ENCODE peak calls at places on chromosome 22, in six cellular contexts. Q is lung, K is cardiac muscle cell, V is fibroblast of lung, T is astrocyte of the spinal cord, N is A549. F is an unnamed sample.

GRCh38 chr22:17910561-17911311 is 113.6 kb downstream of the MICAL3 start:
- DNase-seq in Q (no peak), K (peak), V (peak), T (peak), N (peak), F (peak)

GRCh38 chr22:23164091-23164490 is 16.2 kb upstream of the BCR start:
- DNase-seq in Q (no peak), K (no peak), V (no peak), T (no peak), N (no peak), F (no peak)

GRCh38 chr22:38031491-38031890 is 25.7 kb upstream of the PICK1 start:
- DNase-seq in Q (no peak), K (no peak), V (no peak), T (no peak), N (no peak), F (no peak)

GRCh38 chr22:33883561-33883960 is 36.7 kb downstream of the LARGE1 start:
- DNase-seq in Q (no peak), K (no peak), V (no peak), T (no peak), N (no peak), F (no peak)

GRCh38 chr22:44338906-44339305 is 26.2 kb upstream of the SHISAL1 start:
- DNase-seq in Q (no peak), K (no peak), V (no peak), T (no peak), N (no peak), F (no peak)

GRCh38 chr22:42418811-42419243 is 13.4 kb downstream of the NFAM1 start:
- DNase-seq in Q (no peak), K (no peak), V (no peak), T (no peak), N (no peak), F (no peak)

GRCh38 chr22:22684605-22685561 is 40.5 kb downstream of the GGTLC2 start:
- DNase-seq in Q (no peak), K (no peak), V (peak), T (peak), N (peak), F (peak)

GRCh38 chr22:44444341-44445306 is 53.4 kb downstream of the RTL6 start:
- DNase-seq in Q (no peak), K (no peak), V (no peak), T (no peak), N (no peak), F (no peak)

GRCh38 chr22:27820896-27821866 is 19.6 kb upstream of the MN1 start:
- DNase-seq in Q (no peak), K (no peak), V (no peak), T (peak), N (no peak), F (peak)

GRCh38 chr22:43230571-43230970 is 43.6 kb upstream of the TTLL12 start:
- DNase-seq in Q (no peak), K (no peak), V (no peak), T (no peak), N (no peak), F (peak)

GRCh38 chr22:43289976-43290663 is 53.1 kb downstream of the SCUBE1 start:
- DNase-seq in Q (peak), K (no peak), V (peak), T (peak), N (no peak), F (no peak)

GRCh38 chr22:37193629-37194191 is 5.7 kb upstream of the C1QTNF6 start:
- DNase-seq in Q (no peak), K (no peak), V (no peak), T (no peak), N (peak), F (no peak)

GRCh38 chr22:43851979-43852307 is 10.4 kb downstream of the SULT4A1 start:
- DNase-seq in Q (no peak), K (no peak), V (no peak), T (no peak), N (no peak), F (no peak)

GRCh38 chr22:42648017-42648367 is 1.2 kb downstream of the CYB5R3 start:
- DNase-seq in Q (no peak), K (no peak), V (no peak), T (no peak), N (no peak), F (no peak)

GRCh38 chr22:20628081-20628939 is 120.9 kb downstream of the MED15 start:
- DNase-seq in Q (no peak), K (no peak), V (no peak), T (no peak), N (no peak), F (no peak)

GRCh38 chr22:39215430-39216142 is 29.2 kb downstream of the PDGFB start:
- DNase-seq in Q (no peak), K (no peak), V (no peak), T (no peak), N (peak), F (no peak)

GRCh38 chr22:39216143-39216490 is 28.7 kb downstream of the PDGFB start:
- DNase-seq in Q (no peak), K (no peak), V (no peak), T (no peak), N (no peak), F (no peak)

GRCh38 chr22:39215070-39215396 is 29.7 kb downstream of the PDGFB start:
- DNase-seq in Q (no peak), K (no peak), V (no peak), T (no peak), N (no peak), F (no peak)

GRCh38 chr22:39214006-39214382 is 30.8 kb downstream of the PDGFB start:
- DNase-seq in Q (no peak), K (no peak), V (no peak), T (no peak), N (no peak), F (no peak)

GRCh38 chr22:39214383-39215069 is 30.3 kb downstream of the PDGFB start:
- DNase-seq in Q (no peak), K (no peak), V (no peak), T (peak), N (peak), F (peak)
- H3K4me3 ChIP-seq in Q (no peak), K (no peak), V (no peak), T (no peak), N (no peak), F (no peak)

DNA sequence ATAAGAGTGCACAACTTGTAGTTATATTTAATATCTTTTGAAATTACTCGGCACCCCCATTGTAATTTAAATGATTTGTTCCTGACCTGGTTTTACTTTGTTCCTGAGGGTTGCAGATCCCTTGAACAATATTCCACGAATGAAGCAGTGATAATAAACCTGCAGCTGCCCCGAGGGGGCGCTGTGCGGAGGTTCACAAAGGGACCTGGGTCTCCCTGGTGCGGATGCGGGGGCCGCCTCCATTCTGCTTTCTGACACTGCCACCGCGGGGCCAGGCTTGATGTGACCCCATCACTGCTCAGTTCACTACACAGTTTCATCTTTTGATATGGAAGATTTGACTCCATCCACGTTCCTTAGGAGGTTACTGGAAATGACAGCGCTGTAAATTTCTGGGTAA is 62.9 kb upstream of the PRODH start:
- DNase-seq in Q (no peak), K (peak), V (no peak), T (no peak), N (no peak), F (no peak)
- TF ChIP-seq CTCF in Q (no peak), K (peak), V (no peak), T (peak), N (no peak), F (peak)

GRCh38 chr22:50293441-50294318 is 13.8 kb downstream of the PLXNB2 start:
- DNase-seq in Q (peak), K (peak), V (peak), T (peak), N (peak), F (peak)

GRCh38 chr22:50289151-50289941 is 18.1 kb downstream of the PLXNB2 start:
- DNase-seq in Q (no peak), K (no peak), V (no peak), T (no peak), N (no peak), F (no peak)

GRCh38 chr22:50294319-50294656 is 13.2 kb downstream of the PLXNB2 start:
- DNase-seq in Q (no peak), K (no peak), V (no peak), T (no peak), N (no peak), F (no peak)

GRCh38 chr22:50289942-50290630 is 17.4 kb downstream of the PLXNB2 start:
- DNase-seq in Q (no peak), K (no peak), V (no peak), T (no peak), N (no peak), F (no peak)

DNA sequence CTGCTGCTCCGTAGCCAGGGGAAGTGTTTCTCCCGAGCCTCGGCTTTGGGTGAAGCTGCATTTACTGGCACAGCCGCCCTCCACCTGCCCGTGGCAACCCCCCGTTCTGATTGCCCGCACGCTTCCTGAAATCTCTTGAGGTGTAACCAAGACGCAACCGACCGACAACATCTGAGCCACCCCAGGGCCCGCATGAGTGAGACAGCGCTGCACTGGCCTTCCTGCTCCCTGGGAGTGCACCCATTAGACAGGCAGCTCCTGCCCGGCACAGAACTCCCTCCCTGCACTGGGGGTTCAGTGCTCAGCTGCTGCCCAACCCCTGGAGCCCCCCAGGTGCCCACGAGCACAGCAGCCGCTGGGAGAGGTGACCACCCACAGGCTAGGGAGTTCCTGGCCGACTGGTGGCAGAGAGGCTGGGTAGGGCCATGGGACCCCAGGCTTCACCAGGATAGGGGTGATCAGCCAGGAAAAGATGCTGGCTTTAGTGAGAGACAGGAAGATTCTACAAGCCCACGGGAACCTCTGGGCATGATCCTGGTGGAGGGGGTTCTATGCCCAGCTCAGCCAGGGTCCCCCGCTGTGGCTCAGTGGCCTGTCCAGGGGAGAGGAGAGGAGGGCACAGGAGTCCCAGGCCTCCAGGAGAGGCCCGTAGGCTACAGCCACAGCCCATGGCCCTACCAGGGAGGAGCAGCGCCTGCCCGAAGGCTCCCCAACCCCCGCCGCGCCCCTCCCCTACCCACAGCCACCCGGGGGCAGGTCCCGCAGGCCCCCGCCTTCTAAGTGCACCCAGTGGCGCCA is 14.6 kb downstream of the PLXNB2 start:
- DNase-seq in Q (no peak), K (no peak), V (no peak), T (no peak), N (no peak), F (no peak)
- H3K4me3 ChIP-seq in Q (no peak), K (no peak), V (no peak), T (peak), N (peak), F (peak)

DNA sequence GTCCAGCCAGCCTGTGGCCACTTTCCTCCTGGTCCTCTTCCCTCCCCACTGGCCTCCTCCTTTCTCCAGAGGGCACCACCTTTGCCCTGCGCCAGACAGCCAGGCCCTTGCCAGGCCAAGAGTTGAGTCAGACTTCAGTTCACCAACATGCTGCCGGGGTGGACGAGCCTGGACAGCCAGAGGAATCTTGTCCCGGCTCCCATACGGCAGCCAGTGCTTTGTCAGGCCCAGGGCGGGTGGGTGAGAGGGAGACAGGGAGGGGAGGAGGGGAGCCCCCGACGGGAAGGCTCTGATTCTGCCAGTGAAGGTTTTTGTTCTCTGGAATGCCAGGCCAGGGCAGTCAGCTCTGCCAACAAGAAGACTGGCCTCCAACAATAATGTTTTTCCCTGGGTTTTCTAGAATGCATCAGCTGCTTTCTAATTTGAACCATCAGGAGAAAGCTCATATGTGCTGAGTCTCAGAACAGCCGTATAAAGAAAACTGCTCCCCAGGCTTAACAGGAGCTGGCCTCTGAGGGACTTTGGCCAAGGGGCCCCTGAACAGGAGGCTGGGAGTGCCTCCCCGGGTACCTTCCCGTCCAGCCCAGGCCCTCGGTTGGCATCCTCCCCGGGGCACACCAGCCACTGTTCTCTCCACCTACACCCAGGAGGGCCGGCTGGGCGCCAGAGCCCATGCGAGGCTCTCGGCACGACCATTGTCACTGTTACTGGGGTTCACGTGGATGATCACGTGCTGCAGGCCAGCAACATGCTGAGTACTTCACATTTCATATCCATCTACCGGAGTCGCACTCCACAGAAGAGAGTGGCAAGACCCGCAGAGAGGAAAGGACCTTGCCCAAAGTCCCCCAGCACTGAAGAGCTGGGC is 28.6 kb downstream of the LIF start:
- DNase-seq in Q (no peak), K (no peak), V (no peak), T (no peak), N (no peak), F (no peak)
- TF ChIP-seq CTCF in Q (no peak), K (no peak), V (no peak), T (no peak), N (no peak), F (no peak)

GRCh38 chr22:25753252-25753651 is 11.3 kb downstream of the MYO18B start:
- DNase-seq in Q (no peak), K (no peak), V (no peak), T (no peak), N (no peak), F (no peak)
- H3K4me3 ChIP-seq in Q (no peak), K (no peak), V (no peak), T (no peak), N (no peak), F (no peak)

GRCh38 chr22:49075150-49075549 is 752.5 kb downstream of the BRD1 start:
- DNase-seq in Q (no peak), K (no peak), V (no peak), T (no peak), N (no peak), F (no peak)
- TF ChIP-seq CTCF in Q (no peak), K (no peak), V (no peak), T (no peak), N (no peak), F (no peak)

F was measured in retinal pigment epithelial cell.